ENCODE peak calls at places on chromosome 1, in seven cellular contexts. J is AG09319; O is CD8-positive, alpha-beta memory T cell; L is NCI-H2081; Z is ecto neural progenitor cell; W is BJ; F is ACHN. N is an unnamed sample.

GRCh38 chr1:41371630-41372599 is 10.7 kb downstream of the FOXO6 start:
- DNase-seq in W (no peak), L (peak; percentile 94), Z (peak; percentile 90), F (no peak), J (no peak), O (no peak), N (no peak)

GRCh38 chr1:198849108-198849507 is 210.3 kb downstream of the PTPRC start:
- DNase-seq in W (no peak), O (no peak), Z (no peak), F (no peak), L (peak; percentile 61), J (no peak), N (peak; percentile 87)

GRCh38 chr1:43766818-43767525 is 59.6 kb downstream of the ST3GAL3 start:
- DNase-seq in W (no peak), O (no peak), Z (no peak), F (no peak), L (no peak), J (no peak), N (no peak)

GRCh38 chr1:171788696-171789095 is 7.2 kb downstream of the METTL13 start:
- DNase-seq in F (peak; percentile 52), Z (no peak), W (peak; percentile 66), L (no peak), O (no peak), J (peak; percentile 64), N (no peak)

GRCh38 chr1:16612332-16613172 is 812 bp downstream of the NBPF1 start:
- DNase-seq in F (peak; percentile 77), O (peak; percentile 36), W (peak; percentile 62), L (peak; percentile 53), Z (peak; percentile 88), J (peak; percentile 64), N (peak; percentile 87)

GRCh38 chr1:94989398-94989797 is 62.5 kb upstream of the CNN3 start:
- DNase-seq in L (no peak), Z (no peak), W (no peak), J (no peak), F (no peak), O (no peak), N (no peak)

GRCh38 chr1:215119719-215120118 is 37.2 kb downstream of the KCNK2 start:
- DNase-seq in W (no peak), L (no peak), F (no peak), Z (no peak), J (peak; percentile 12), O (no peak), N (no peak)

GRCh38 chr1:33244809-33245186 is 11.5 kb upstream of the ZNF362 start:
- DNase-seq in J (no peak), Z (no peak), L (no peak), F (no peak), W (no peak), O (no peak), N (no peak)

GRCh38 chr1:228279011-228279721 is 71.3 kb downstream of the OBSCN start:
- DNase-seq in O (no peak), L (no peak), F (no peak), W (no peak), Z (peak; percentile 43), J (no peak), N (no peak)

GRCh38 chr1:243244420-243244819 is 10.7 kb downstream of the CEP170 start:
- DNase-seq in J (no peak), F (no peak), Z (no peak), L (no peak), W (no peak), O (no peak), N (no peak)

GRCh38 chr1:16961297-16962124 is 18.9 kb downstream of the MFAP2 start:
- DNase-seq in Z (no peak), O (no peak), J (no peak), L (no peak), W (no peak), F (no peak), N (no peak)

GRCh38 chr1:3673381-3674099 is 21.2 kb downstream of the TP73 start:
- DNase-seq in F (no peak), Z (no peak), J (no peak), O (no peak), W (no peak), L (no peak), N (no peak)

GRCh38 chr1:205357567-205357966 is 845 bp upstream of the KLHDC8A start:
- DNase-seq in O (no peak), Z (no peak), F (no peak), W (no peak), J (no peak), L (no peak), N (no peak)

GRCh38 chr1:9166289-9167235 is 37.7 kb upstream of the GPR157 start:
- DNase-seq in W (no peak), F (no peak), J (no peak), L (no peak), Z (no peak), O (no peak), N (no peak)

GRCh38 chr1:150322310-150322709 is 977 bp downstream of the PRPF3 start:
- DNase-seq in Z (no peak), J (no peak), O (no peak), F (no peak), W (no peak), L (no peak), N (no peak)

GRCh38 chr1:115219937-115220336 is 118.1 kb downstream of the NGF start:
- DNase-seq in Z (no peak), J (no peak), L (no peak), W (no peak), O (no peak), F (no peak), N (no peak)

GRCh38 chr1:86965827-86966182 is 51.4 kb downstream of the HS2ST1 start:
- DNase-seq in Z (no peak), F (no peak), L (no peak), W (no peak), O (no peak), J (no peak), N (no peak)

GRCh38 chr1:221891708-221892107 is 149.8 kb upstream of the DUSP10 start:
- DNase-seq in W (no peak), L (no peak), J (no peak), F (no peak), O (no peak), Z (no peak), N (no peak)

GRCh38 chr1:244583358-244583757 is 69.6 kb upstream of the DESI2 start:
- DNase-seq in L (no peak), W (no peak), O (no peak), Z (no peak), F (no peak), J (no peak), N (no peak)

GRCh38 chr1:186183219-186183618 is 191.8 kb downstream of the TPR start:
- DNase-seq in F (peak; percentile 85), W (no peak), Z (no peak), J (no peak), L (no peak), O (no peak), N (no peak)

GRCh38 chr1:216902669-216903388 is 179.6 kb upstream of the ESRRG start:
- DNase-seq in J (no peak), Z (no peak), W (no peak), F (no peak), O (no peak), L (peak; percentile 77), N (no peak)

N was measured in NCI-H2227 treated with DMSO at 0.1 percent for 48 hours.